ENCODE peak calls at places on chromosomes 4 and X, in nine cellular contexts. W is Panc1, L is tibial nerve, G is astrocyte of the spinal cord, C is Peyer's patch, J is lower leg skin, R is NB4, D is retinal pigment epithelial cell, T is heart right ventricle. A is an unnamed sample.

GRCh38 chr4:151678048-151678853 is 82.6 kb downstream of the GATB start:
- DNase-seq in C (no peak), G (no peak), T (no peak), W (no peak), D (no peak), R (no peak), J (peak; percentile 50), L (no peak), A (no peak)

GRCh38 chr4:28675582-28675981 is 1814.9 kb downstream of the STIM2 start:
- DNase-seq in L (no peak), W (no peak), C (no peak), R (no peak), T (no peak), J (no peak), G (no peak), D (no peak), A (no peak)

GRCh38 chr4:138178566-138178965 is 63.6 kb downstream of the SLC7A11 start:
- DNase-seq in G (peak; percentile 40), R (no peak), L (no peak), C (no peak), D (peak; percentile 79), W (no peak), T (no peak), J (no peak), A (no peak)

GRCh38 chr4:10015140-10015753 is 6.0 kb downstream of the SLC2A9 start:
- DNase-seq in T (peak; percentile 42), W (no peak), R (peak; percentile 82), D (no peak), J (no peak), L (no peak), C (no peak), G (peak; percentile 10), A (no peak)

GRCh38 chr4:9765091-9765490 is 16.3 kb upstream of the DRD5 start:
- DNase-seq in D (no peak), C (no peak), R (peak; percentile 45), W (peak; percentile 10), J (peak; percentile 74), T (no peak), L (no peak), G (no peak), A (no peak)

GRCh38 chr4:62517721-62518120 is 1317.6 kb downstream of the ADGRL3 start:
- DNase-seq in D (no peak), J (no peak), R (no peak), W (no peak), G (peak; percentile 22), C (no peak), L (no peak), T (no peak), A (no peak)

GRCh38 chr4:151359576-151359975 is 34.2 kb upstream of the SH3D19 start:
- DNase-seq in D (no peak), R (no peak), C (no peak), L (no peak), J (no peak), W (no peak), T (no peak), G (no peak), A (no peak)

GRCh38 chrX:122475306-122475705 is 708.8 kb upstream of the GRIA3 start:
- DNase-seq in W (no peak), D (no peak), C (no peak), T (no peak), R (no peak), J (no peak), L (no peak), G (no peak), A (no peak)

GRCh38 chrX:44462851-44463250 is 79.8 kb downstream of the FUNDC1 start:
- DNase-seq in J (no peak), G (peak; percentile 2), C (no peak), R (no peak), W (no peak), T (peak; percentile 4), L (no peak), D (no peak), A (no peak)

GRCh38 chr4:179530953-179531352 is 2088.7 kb upstream of the AGA start:
- DNase-seq in C (no peak), T (no peak), G (no peak), R (no peak), D (no peak), W (no peak), L (no peak), J (no peak), A (no peak)

GRCh38 chr4:181289203-181289602 is 954.0 kb upstream of the TENM3 start:
- DNase-seq in J (no peak), C (no peak), D (no peak), L (no peak), T (no peak), R (no peak), W (no peak), G (no peak), A (no peak)

GRCh38 chrX:18714910-18715309 is 7.5 kb downstream of the PPEF1 start:
- DNase-seq in J (no peak), T (no peak), D (no peak), L (no peak), G (no peak), C (no peak), R (no peak), W (no peak), A (no peak)

GRCh38 chrX:13386636-13387035 is 66.8 kb upstream of the ATXN3L start:
- DNase-seq in D (no peak), R (no peak), J (no peak), W (no peak), C (no peak), T (no peak), G (no peak), L (no peak), A (no peak)

GRCh38 chrX:71489540-71489939 is 43.4 kb upstream of the OGT start:
- DNase-seq in D (no peak), T (no peak), W (no peak), C (no peak), J (no peak), R (no peak), L (no peak), G (no peak), A (no peak)

GRCh38 chrX:71487814-71488213 is 45.1 kb upstream of the OGT start:
- DNase-seq in G (no peak), J (no peak), T (no peak), C (no peak), D (no peak), L (no peak), R (no peak), W (no peak), A (no peak)

GRCh38 chrX:71492086-71493065 is 40.5 kb upstream of the OGT start:
- DNase-seq in D (no peak), C (peak; percentile 20), G (peak; percentile 41), W (no peak), J (peak; percentile 93), R (peak; percentile 46), L (peak; percentile 16), T (peak; percentile 24), A (peak; percentile 60)

GRCh38 chrX:71496476-71496875 is 36.4 kb upstream of the OGT start:
- DNase-seq in G (no peak), T (no peak), L (no peak), J (no peak), C (no peak), W (no peak), D (no peak), R (no peak), A (no peak)

DNA sequence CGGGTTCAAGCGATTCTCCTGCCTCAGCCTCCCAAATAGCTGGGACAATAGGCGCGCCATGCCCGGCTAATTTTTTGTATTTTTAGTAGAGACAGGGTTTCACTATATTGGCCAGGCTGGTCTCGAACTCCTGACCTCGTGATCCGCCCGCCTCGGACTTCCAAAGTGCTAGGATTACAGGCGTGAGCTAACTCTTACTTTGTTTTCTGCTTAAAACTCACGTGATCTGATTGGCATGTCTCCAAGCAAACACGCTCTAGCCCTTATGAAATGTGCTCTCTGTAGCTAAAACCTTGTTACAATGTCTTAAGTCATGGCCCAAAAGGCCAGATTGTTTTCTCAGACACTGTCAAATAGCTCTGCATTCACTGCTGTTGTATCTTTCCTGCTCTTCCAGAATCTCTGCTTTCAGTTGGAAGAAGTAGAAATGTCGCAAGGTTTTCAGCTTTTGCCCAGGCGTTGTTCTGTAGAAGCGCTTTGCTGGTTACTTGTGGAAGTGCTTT is 39.7 kb upstream of the OGT start:
- DNase-seq in L (peak; percentile 14), T (peak; percentile 7), W (no peak), D (peak; percentile 18), C (no peak), R (peak; percentile 13), G (no peak), J (no peak), A (no peak)
- H3K4me3 ChIP-seq in L (peak overlapping the region; percentile 56), T (peak overlapping the region; percentile 65), W (peak overlapping the region; percentile 42), D (no peak overlapping the region), C (peak overlapping the region; percentile 47), R (no peak overlapping the region), G (no peak overlapping the region), J (no peak overlapping the region), A (peak overlapping the region; percentile 57)

DNA sequence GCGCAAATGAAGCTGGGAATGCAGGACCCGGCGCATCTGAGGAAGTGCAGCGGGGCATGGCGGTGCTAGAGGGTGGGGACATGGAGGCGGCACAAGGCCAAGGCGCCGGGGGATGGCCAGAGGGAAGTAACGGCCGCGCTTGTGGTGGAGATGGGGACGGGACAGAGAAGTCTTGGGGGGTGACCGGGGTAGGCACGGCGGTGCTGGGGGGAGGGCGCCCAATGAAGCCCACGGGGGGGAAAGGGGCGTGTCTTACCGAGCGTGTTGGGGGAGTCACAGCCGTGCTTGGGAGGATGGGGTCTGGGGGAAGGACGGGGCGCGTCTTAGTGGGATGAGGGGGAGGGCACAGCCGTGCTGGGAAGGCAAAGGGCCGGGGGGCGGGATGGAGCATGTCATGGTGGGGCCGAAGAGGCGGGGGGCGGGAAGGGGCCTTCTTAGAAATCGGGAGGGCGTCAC is 984 bp downstream of the ARSD start:
- DNase-seq in R (no peak), C (peak; percentile 20), J (peak; percentile 92), T (peak; percentile 34), W (no peak), L (peak; percentile 19), D (no peak), G (no peak), A (peak; percentile 59)
- H3K4me3 ChIP-seq in R (no peak overlapping the region), C (peak overlapping the region; percentile 64), J (no peak overlapping the region), T (peak overlapping the region; percentile 72), W (peak overlapping the region; percentile 56), L (peak overlapping the region; percentile 62), D (peak overlapping the region; percentile 75), G (peak overlapping the region; percentile 67), A (peak overlapping the region; percentile 69)

GRCh38 chr4:1194028-1194900 is 21.9 kb upstream of the SPON2 start:
- DNase-seq in W (no peak), T (peak; percentile 76), D (no peak), G (peak; percentile 53), R (peak; percentile 85), L (peak; percentile 12), C (peak; percentile 16), J (peak; percentile 90), A (peak; percentile 77)
- H3K4me3 ChIP-seq in W (peak overlapping the region; percentile 12), T (peak overlapping the region; percentile 28), D (no peak overlapping the region), G (no peak overlapping the region), R (peak overlapping the region; percentile 28), L (no peak overlapping the region), C (no peak overlapping the region), J (no peak overlapping the region), A (peak overlapping the region; percentile 16)

DNA sequence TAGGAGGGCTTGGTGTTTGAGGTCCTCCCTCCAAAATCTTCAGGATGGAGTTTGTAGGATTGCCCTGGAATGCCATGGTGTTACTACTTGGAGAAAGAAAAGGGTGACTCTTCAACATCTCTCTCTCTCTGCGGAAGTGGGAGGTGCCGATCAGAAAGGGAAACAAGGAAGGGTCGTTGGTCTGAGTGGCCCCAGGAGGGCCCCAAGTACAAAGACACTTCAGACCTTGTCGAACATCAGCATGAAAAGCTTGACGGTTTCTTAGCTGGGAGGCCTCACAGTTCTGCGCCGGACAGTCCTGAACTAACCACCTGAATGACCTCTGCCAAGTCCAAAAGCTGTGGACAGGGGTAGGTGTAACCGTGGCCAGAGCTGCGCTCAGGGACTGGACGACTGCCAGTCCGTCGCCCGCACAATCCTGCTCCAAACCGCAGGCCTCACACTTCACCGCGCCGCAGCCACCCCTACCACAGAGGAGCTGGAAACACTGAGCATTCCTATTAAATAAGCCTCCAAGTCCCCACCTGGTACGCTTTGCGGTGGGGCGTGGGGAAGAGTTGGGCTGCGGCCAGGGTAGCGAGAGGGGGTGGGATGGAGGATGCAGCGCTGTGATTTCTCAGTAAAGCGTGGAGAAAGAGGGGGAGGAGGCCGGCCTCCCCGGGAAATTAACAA is 540 bp upstream of the GSX2 start:
- DNase-seq in T (no peak), G (peak; percentile 33), D (peak; percentile 93), C (no peak), W (no peak), L (no peak), J (no peak), R (peak; percentile 35), A (no peak)
- H3K4me3 ChIP-seq in T (peak overlapping the region; percentile 45), G (peak overlapping the region; percentile 32), D (peak overlapping the region; percentile 77), C (no peak overlapping the region), W (peak overlapping the region; percentile 24), L (peak overlapping the region; percentile 37), J (no peak overlapping the region), R (no peak overlapping the region), A (peak overlapping the region; percentile 26)

A was measured in right atrium auricular region.